ENCODE peak calls at places on chromosomes 16 and 17, in ten cellular contexts. U, O, N, P, I, D, Y, Q, A and F are unnamed samples.

GRCh38 chr17:72967963-72968585 is 124.4 kb downstream of the SLC39A11 start:
- DNase-seq in I (no peak), U (no peak), Y (no peak), A (no peak), N (no peak), O (no peak), P (no peak), Q (no peak), D (no peak), F (no peak)

GRCh38 chr16:67447508-67448076 is 16.7 kb downstream of the HSD11B2 start:
- DNase-seq in D (no peak), A (peak; percentile 54), Y (no peak), U (no peak), O (no peak), I (peak; percentile 69), Q (peak; percentile 63), N (peak; percentile 78), P (peak; percentile 49), F (peak; percentile 80)

GRCh38 chr17:7203391-7203790 is 16.2 kb downstream of the DLG4 start:
- DNase-seq in P (no peak), O (no peak), Y (no peak), Q (no peak), I (no peak), N (no peak), A (no peak), U (no peak), D (no peak), F (no peak)

GRCh38 chr16:6690741-6691140 is 641.9 kb upstream of the RBFOX1 start:
- DNase-seq in P (no peak), N (no peak), Q (no peak), O (no peak), Y (no peak), U (no peak), A (no peak), D (no peak), I (no peak), F (no peak)

GRCh38 chr17:12667299-12667958 is 1.7 kb downstream of the MYOCD start:
- DNase-seq in D (no peak), U (peak; percentile 19), P (no peak), O (no peak), N (peak; percentile 20), Q (no peak), Y (no peak), I (peak; percentile 11), A (peak; percentile 40), F (peak; percentile 18)

GRCh38 chr17:60601443-60602384 is 1.7 kb downstream of the PPM1D start:
- DNase-seq in Y (no peak), U (no peak), Q (peak; percentile 53), O (no peak), P (peak; percentile 50), D (no peak), I (peak; percentile 78), N (peak; percentile 60), A (peak; percentile 60), F (no peak)

GRCh38 chr17:2239882-2240430 is 63.6 kb downstream of the SMG6 start:
- DNase-seq in I (no peak), Y (no peak), D (no peak), N (peak; percentile 60), P (no peak), O (no peak), Q (peak; percentile 33), U (no peak), A (no peak), F (no peak)

GRCh38 chr17:56497132-56497531 is 96.4 kb upstream of the NOG start:
- DNase-seq in I (no peak), U (no peak), N (no peak), Q (no peak), P (no peak), Y (no peak), A (no peak), O (no peak), D (no peak), F (no peak)

GRCh38 chr16:71467810-71468209 is 5.8 kb upstream of the ZNF23 start:
- DNase-seq in N (no peak), I (peak; percentile 83), D (no peak), O (no peak), Y (no peak), P (no peak), A (no peak), Q (no peak), U (no peak), F (no peak)

DNA sequence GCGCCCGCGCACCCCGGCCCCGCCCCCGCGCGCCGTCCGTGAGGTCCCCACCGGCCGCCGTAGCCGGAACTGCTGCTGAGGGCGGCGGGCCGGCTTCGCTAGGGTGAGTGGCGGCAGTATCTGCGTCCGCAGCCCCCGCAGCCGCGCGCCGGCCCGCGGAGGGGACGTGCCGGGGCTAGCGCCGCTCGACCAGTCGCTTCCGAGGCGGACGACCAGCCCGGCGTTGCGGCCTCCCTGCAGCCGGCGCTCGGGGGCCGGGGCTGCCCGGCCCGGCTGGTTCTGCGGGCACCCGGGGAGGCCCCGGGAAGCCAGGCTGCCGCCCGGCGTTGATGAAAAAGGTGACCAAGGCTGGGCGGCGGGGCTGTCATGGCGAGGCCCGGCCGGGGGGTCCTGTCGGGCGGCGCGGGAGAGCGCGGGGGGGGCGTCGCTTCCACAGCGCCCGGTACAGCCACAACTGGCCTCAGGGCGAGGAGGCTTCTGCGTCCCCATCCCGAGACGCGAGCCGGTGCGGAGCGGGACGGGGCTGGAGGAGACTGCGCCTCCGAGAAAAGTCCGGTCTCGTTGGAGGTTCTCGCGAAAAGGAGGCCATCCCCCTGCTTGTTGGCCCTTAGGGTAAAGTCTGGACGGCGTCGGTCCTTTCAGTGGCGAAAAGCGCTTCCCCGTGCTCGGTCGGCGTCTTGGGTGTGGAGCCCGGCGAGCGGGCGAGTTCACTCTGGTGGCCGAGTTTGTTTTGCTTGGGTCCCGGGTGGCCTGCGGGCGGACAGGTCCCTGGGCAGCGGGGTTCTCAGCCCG is at the start of gene CRAMP1:
- DNase-seq in U (no peak), P (no peak), D (no peak), O (no peak), Q (no peak), I (peak; percentile 48), A (no peak), Y (no peak), N (peak; percentile 13), F (no peak)
- TF ChIP-seq POLR2AphosphoS5 in U (no peak), P (peak; percentile 4), D (no peak), O (no peak), Q (peak; percentile 43), I (peak; percentile 55), A (no peak), Y (no peak), N (peak; percentile 69), F (no peak)

GRCh38 chr16:81482329-81483063 is 37.9 kb downstream of the CMIP start:
- DNase-seq in O (no peak), U (no peak), Y (no peak), Q (no peak), I (peak; percentile 81), P (peak; percentile 57), A (no peak), N (no peak), D (no peak), F (no peak)
- TF ChIP-seq POLR2AphosphoS5 in O (no peak), U (no peak), Y (no peak), Q (no peak), I (no peak), P (no peak), A (no peak), N (no peak), D (no peak), F (no peak)

DNA sequence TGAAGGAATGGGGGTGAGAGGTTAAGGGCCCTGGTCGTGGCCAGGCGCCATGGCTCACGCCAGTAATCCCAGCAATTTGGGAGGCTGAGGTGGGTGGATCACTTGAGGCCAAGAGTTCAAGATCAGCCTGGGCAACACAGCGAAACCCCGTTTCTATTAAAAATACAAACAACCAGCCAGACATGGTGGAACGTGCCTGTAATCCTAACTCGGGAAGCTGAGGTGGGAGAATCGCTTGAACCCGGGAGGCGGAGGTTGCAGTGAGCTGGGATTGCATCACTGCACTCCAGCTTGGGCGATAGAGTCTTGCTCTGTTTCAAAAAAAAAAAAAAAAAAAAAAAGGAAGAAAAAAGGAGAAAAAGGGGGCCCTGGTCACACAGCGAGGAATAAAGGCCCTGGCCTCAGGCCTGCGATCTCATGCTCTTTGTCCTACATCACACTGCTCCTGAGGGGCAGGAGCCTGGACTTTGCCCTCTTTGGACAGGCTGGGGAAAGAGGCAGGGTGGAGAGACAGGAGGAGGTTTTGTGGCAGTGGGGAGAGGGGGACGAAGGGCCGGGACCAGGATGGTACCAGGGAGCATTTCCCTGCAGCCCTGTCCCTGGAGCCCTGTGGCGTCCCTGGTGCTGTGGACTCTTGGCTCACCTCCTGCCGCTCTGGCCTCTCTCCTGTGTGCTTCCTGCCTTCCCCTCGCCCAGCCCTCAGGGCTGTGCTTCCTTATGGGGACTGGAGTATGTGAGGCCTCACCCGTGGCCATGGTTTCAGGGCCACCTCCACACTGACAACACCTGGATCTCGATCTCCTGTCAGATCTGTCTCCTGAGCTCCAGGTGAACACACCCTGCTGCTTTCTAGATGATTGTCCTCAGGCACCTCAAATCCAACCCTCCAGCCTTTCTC is 19.7 kb upstream of the SLC25A19 start:
- DNase-seq in Q (peak; percentile 67), I (no peak), D (no peak), A (no peak), O (no peak), Y (no peak), P (no peak), U (no peak), N (peak; percentile 77), F (no peak)
- TF ChIP-seq POLR2AphosphoS5 in Q (no peak), I (no peak), D (no peak), A (no peak), O (no peak), Y (no peak), P (peak; percentile 32), U (no peak), N (peak; percentile 46), F (no peak)

GRCh38 chr17:43974541-43975315 is 21.0 kb upstream of the PYY start:
- DNase-seq in Q (no peak), O (no peak), U (no peak), N (no peak), D (no peak), P (no peak), A (no peak), I (no peak), Y (no peak), F (no peak)
- TF ChIP-seq POLR2AphosphoS5 in Q (no peak), O (no peak), U (no peak), N (no peak), D (no peak), P (no peak), A (no peak), I (no peak), Y (no peak), F (no peak)

DNA sequence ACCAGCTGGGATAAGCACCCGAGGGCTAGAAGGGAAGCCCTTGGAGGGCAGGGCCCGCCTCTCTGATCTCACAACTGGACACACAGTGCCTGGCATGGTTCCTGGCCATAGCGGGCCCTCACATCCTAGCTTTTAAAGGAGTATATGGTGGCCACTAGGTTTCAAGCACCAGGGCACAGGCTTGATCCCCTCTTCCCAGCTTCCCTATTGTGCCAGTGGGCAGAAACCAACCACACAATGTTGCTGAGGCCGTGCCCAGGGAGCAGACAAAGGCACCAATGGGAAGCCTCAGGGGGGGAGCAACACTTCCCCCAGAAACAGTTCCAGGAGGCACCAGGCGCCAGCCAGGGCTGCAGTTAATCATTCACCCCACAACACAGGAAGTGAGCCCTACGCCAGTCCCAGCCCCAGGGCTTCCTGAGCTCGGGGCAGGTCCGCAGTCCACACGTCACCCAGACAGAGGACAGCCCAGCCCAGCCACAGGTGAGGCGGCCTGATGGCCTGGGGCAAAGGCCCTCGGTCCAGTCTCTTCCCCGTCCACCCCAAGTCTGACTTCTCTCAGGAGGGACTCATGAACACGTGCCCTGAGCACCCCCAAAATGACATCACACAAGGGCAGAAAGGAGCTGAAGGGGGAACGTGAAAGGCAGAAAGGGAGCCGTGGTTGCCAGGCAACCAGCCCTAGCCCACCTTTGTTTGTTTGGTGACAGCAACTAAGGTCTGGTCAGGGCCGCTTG is 12.8 kb downstream of the SMIM5 start:
- DNase-seq in Y (no peak), O (peak; percentile 46), U (no peak), I (no peak), P (peak; percentile 52), N (peak; percentile 89), D (no peak), A (peak; percentile 64), Q (peak; percentile 94), F (peak; percentile 49)
- TF ChIP-seq POLR2AphosphoS5 in Y (no peak), O (no peak), U (no peak), I (no peak), P (no peak), N (peak; percentile 85), D (no peak), A (peak; percentile 51), Q (no peak), F (no peak)